ENCODE peak calls at places on chromosomes 7 and 10, in ten cellular contexts. One of them, this sample, is unnamed.

GRCh38 chr7:4753610-4754432 is 21.6 kb upstream of the AP5Z1 start:
- DNase-seq in GM12878: no peak
- DNase-seq in fibroblast of pulmonary artery: peak
- DNase-seq in neural progenitor cell: peak
- DNase-seq in esophagus muscularis mucosa: no peak
- DNase-seq in transverse colon: peak
- DNase-seq in progenitor cell of endocrine pancreas: peak
- DNase-seq in colonic mucosa: peak
- DNase-seq in A549: peak
- DNase-seq in heart right ventricle: peak
- DNase-seq in this sample: peak

GRCh38 chr7:83111391-83111790 is 51.3 kb downstream of the PCLO start:
- DNase-seq in GM12878: no peak
- DNase-seq in fibroblast of pulmonary artery: no peak
- DNase-seq in neural progenitor cell: peak
- DNase-seq in esophagus muscularis mucosa: no peak
- DNase-seq in transverse colon: no peak
- DNase-seq in progenitor cell of endocrine pancreas: no peak
- DNase-seq in colonic mucosa: no peak
- DNase-seq in A549: no peak
- DNase-seq in heart right ventricle: no peak
- DNase-seq in this sample: no peak

GRCh38 chr7:105827106-105827870 is 49.1 kb downstream of the ATXN7L1 start:
- DNase-seq in GM12878: no peak
- DNase-seq in fibroblast of pulmonary artery: no peak
- DNase-seq in neural progenitor cell: no peak
- DNase-seq in esophagus muscularis mucosa: no peak
- DNase-seq in transverse colon: no peak
- DNase-seq in progenitor cell of endocrine pancreas: no peak
- DNase-seq in colonic mucosa: no peak
- DNase-seq in A549: no peak
- DNase-seq in heart right ventricle: no peak
- DNase-seq in this sample: no peak

GRCh38 chr10:119522747-119523426 is 19.6 kb downstream of the RGS10 start:
- DNase-seq in GM12878: no peak
- DNase-seq in fibroblast of pulmonary artery: no peak
- DNase-seq in neural progenitor cell: no peak
- DNase-seq in esophagus muscularis mucosa: no peak
- DNase-seq in transverse colon: no peak
- DNase-seq in progenitor cell of endocrine pancreas: no peak
- DNase-seq in colonic mucosa: no peak
- DNase-seq in A549: no peak
- DNase-seq in heart right ventricle: no peak
- DNase-seq in this sample: no peak

GRCh38 chr7:6401536-6401935 is 46.2 kb downstream of the DAGLB start:
- DNase-seq in GM12878: no peak
- DNase-seq in fibroblast of pulmonary artery: no peak
- DNase-seq in neural progenitor cell: no peak
- DNase-seq in esophagus muscularis mucosa: no peak
- DNase-seq in transverse colon: no peak
- DNase-seq in progenitor cell of endocrine pancreas: no peak
- DNase-seq in colonic mucosa: no peak
- DNase-seq in A549: no peak
- DNase-seq in heart right ventricle: no peak
- DNase-seq in this sample: no peak

GRCh38 chr10:73096041-73096451 is 620 bp downstream of the P4HA1 start:
- DNase-seq in GM12878: no peak
- DNase-seq in fibroblast of pulmonary artery: peak
- DNase-seq in neural progenitor cell: peak
- DNase-seq in esophagus muscularis mucosa: peak
- DNase-seq in transverse colon: peak
- DNase-seq in progenitor cell of endocrine pancreas: peak
- DNase-seq in colonic mucosa: peak
- DNase-seq in A549: peak
- DNase-seq in heart right ventricle: peak
- DNase-seq in this sample: peak

GRCh38 chr10:77286851-77287250 is 350.8 kb downstream of the KCNMA1 start:
- DNase-seq in GM12878: no peak
- DNase-seq in fibroblast of pulmonary artery: no peak
- DNase-seq in neural progenitor cell: no peak
- DNase-seq in esophagus muscularis mucosa: no peak
- DNase-seq in transverse colon: no peak
- DNase-seq in progenitor cell of endocrine pancreas: no peak
- DNase-seq in colonic mucosa: no peak
- DNase-seq in A549: no peak
- DNase-seq in heart right ventricle: no peak
- DNase-seq in this sample: no peak

GRCh38 chr7:150945853-150946825 is 32.0 kb downstream of the KCNH2 start:
- DNase-seq in GM12878: no peak
- DNase-seq in fibroblast of pulmonary artery: no peak
- DNase-seq in neural progenitor cell: no peak
- DNase-seq in esophagus muscularis mucosa: no peak
- DNase-seq in transverse colon: peak
- DNase-seq in progenitor cell of endocrine pancreas: no peak
- DNase-seq in colonic mucosa: no peak
- DNase-seq in A549: no peak
- DNase-seq in heart right ventricle: peak
- DNase-seq in this sample: peak

GRCh38 chr10:62554632-62555199 is 180.5 kb downstream of the ZNF365 start:
- DNase-seq in GM12878: no peak
- DNase-seq in fibroblast of pulmonary artery: peak
- DNase-seq in neural progenitor cell: peak
- DNase-seq in esophagus muscularis mucosa: peak
- DNase-seq in transverse colon: no peak
- DNase-seq in progenitor cell of endocrine pancreas: no peak
- DNase-seq in colonic mucosa: peak
- DNase-seq in A549: no peak
- DNase-seq in heart right ventricle: no peak
- DNase-seq in this sample: peak

GRCh38 chr10:28677889-28678686 is 767 bp downstream of the BAMBI start:
- DNase-seq in GM12878: no peak
- DNase-seq in fibroblast of pulmonary artery: peak
- DNase-seq in neural progenitor cell: peak
- DNase-seq in esophagus muscularis mucosa: no peak
- DNase-seq in transverse colon: peak
- DNase-seq in progenitor cell of endocrine pancreas: peak
- DNase-seq in colonic mucosa: peak
- DNase-seq in A549: no peak
- DNase-seq in heart right ventricle: peak
- DNase-seq in this sample: peak

GRCh38 chr10:82558208-82558607 is 683.2 kb downstream of the NRG3 start:
- DNase-seq in GM12878: no peak
- DNase-seq in fibroblast of pulmonary artery: peak
- DNase-seq in neural progenitor cell: no peak
- DNase-seq in esophagus muscularis mucosa: no peak
- DNase-seq in transverse colon: no peak
- DNase-seq in progenitor cell of endocrine pancreas: no peak
- DNase-seq in colonic mucosa: no peak
- DNase-seq in A549: no peak
- DNase-seq in heart right ventricle: no peak
- DNase-seq in this sample: no peak

GRCh38 chr10:132452216-132452650 is 55.2 kb downstream of the PWWP2B start:
- DNase-seq in GM12878: no peak
- DNase-seq in fibroblast of pulmonary artery: no peak
- DNase-seq in neural progenitor cell: peak
- DNase-seq in esophagus muscularis mucosa: no peak
- DNase-seq in transverse colon: peak
- DNase-seq in progenitor cell of endocrine pancreas: no peak
- DNase-seq in colonic mucosa: no peak
- DNase-seq in A549: no peak
- DNase-seq in heart right ventricle: peak
- DNase-seq in this sample: no peak

GRCh38 chr7:86243171-86243570 is 400.5 kb upstream of the GRM3 start:
- DNase-seq in GM12878: no peak
- DNase-seq in fibroblast of pulmonary artery: no peak
- DNase-seq in neural progenitor cell: no peak
- DNase-seq in esophagus muscularis mucosa: no peak
- DNase-seq in transverse colon: no peak
- DNase-seq in progenitor cell of endocrine pancreas: no peak
- DNase-seq in colonic mucosa: no peak
- DNase-seq in A549: no peak
- DNase-seq in heart right ventricle: no peak
- DNase-seq in this sample: no peak

DNA sequence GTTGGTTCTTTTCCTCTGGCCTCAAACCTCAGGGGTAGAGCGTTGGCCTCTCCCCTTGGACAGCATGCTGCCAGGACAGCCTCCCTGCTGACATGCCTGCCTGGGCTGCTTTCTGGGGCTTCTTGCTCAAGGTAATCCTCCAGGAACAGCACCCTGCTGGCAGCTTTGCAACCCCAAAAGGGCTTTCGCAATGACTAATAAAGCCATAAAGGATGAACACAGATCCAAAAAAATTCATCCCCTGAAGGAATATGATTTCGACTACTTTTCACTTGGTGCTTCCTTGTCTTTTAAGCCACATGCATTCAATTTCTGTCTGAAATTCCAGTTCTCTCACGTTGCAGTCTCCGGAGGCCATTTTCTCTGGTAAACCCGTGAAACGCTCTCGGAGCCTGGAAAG is 15.1 kb upstream of the SH3PXD2A start:
- DNase-seq in GM12878: no peak
- DNase-seq in fibroblast of pulmonary artery: no peak
- DNase-seq in neural progenitor cell: peak
- DNase-seq in esophagus muscularis mucosa: no peak
- DNase-seq in transverse colon: no peak
- DNase-seq in progenitor cell of endocrine pancreas: no peak
- DNase-seq in colonic mucosa: no peak
- DNase-seq in A549: no peak
- DNase-seq in heart right ventricle: no peak
- DNase-seq in this sample: no peak
- TF ChIP-seq CTCF in GM12878: no peak
- TF ChIP-seq CTCF in fibroblast of pulmonary artery: no peak
- TF ChIP-seq CTCF in neural progenitor cell: no peak
- TF ChIP-seq CTCF in esophagus muscularis mucosa: no peak
- TF ChIP-seq CTCF in transverse colon: no peak
- TF ChIP-seq CTCF in progenitor cell of endocrine pancreas: no peak
- TF ChIP-seq CTCF in colonic mucosa: no peak
- TF ChIP-seq CTCF in A549: no peak
- TF ChIP-seq CTCF in heart right ventricle: no peak
- TF ChIP-seq CTCF in this sample: no peak

GRCh38 chr7:148110097-148110868 is 480.3 kb upstream of the C7orf33 start:
- DNase-seq in GM12878: no peak
- DNase-seq in fibroblast of pulmonary artery: no peak
- DNase-seq in neural progenitor cell: peak
- DNase-seq in esophagus muscularis mucosa: no peak
- DNase-seq in transverse colon: no peak
- DNase-seq in progenitor cell of endocrine pancreas: no peak
- DNase-seq in colonic mucosa: no peak
- DNase-seq in A549: no peak
- DNase-seq in heart right ventricle: no peak
- DNase-seq in this sample: no peak
- TF ChIP-seq CTCF in GM12878: no peak
- TF ChIP-seq CTCF in fibroblast of pulmonary artery: no peak
- TF ChIP-seq CTCF in neural progenitor cell: peak
- TF ChIP-seq CTCF in esophagus muscularis mucosa: no peak
- TF ChIP-seq CTCF in transverse colon: no peak
- TF ChIP-seq CTCF in progenitor cell of endocrine pancreas: peak
- TF ChIP-seq CTCF in colonic mucosa: no peak
- TF ChIP-seq CTCF in A549: no peak
- TF ChIP-seq CTCF in heart right ventricle: no peak
- TF ChIP-seq CTCF in this sample: no peak

GRCh38 chr7:17530741-17531417 is 232.4 kb downstream of the AHR start:
- DNase-seq in GM12878: peak
- DNase-seq in fibroblast of pulmonary artery: peak
- DNase-seq in neural progenitor cell: peak
- DNase-seq in esophagus muscularis mucosa: no peak
- DNase-seq in transverse colon: no peak
- DNase-seq in progenitor cell of endocrine pancreas: no peak
- DNase-seq in colonic mucosa: no peak
- DNase-seq in A549: no peak
- DNase-seq in heart right ventricle: no peak
- DNase-seq in this sample: no peak
- TF ChIP-seq CTCF in GM12878: peak
- TF ChIP-seq CTCF in fibroblast of pulmonary artery: peak
- TF ChIP-seq CTCF in neural progenitor cell: peak
- TF ChIP-seq CTCF in esophagus muscularis mucosa: peak
- TF ChIP-seq CTCF in transverse colon: peak
- TF ChIP-seq CTCF in progenitor cell of endocrine pancreas: peak
- TF ChIP-seq CTCF in colonic mucosa: peak
- TF ChIP-seq CTCF in A549: peak
- TF ChIP-seq CTCF in heart right ventricle: peak
- TF ChIP-seq CTCF in this sample: peak

GRCh38 chr10:104317195-104318095 is 20.8 kb downstream of the ITPRIP start:
- DNase-seq in GM12878: no peak
- DNase-seq in fibroblast of pulmonary artery: peak
- DNase-seq in neural progenitor cell: no peak
- DNase-seq in esophagus muscularis mucosa: no peak
- DNase-seq in transverse colon: no peak
- DNase-seq in progenitor cell of endocrine pancreas: no peak
- DNase-seq in colonic mucosa: no peak
- DNase-seq in A549: no peak
- DNase-seq in heart right ventricle: no peak
- DNase-seq in this sample: no peak
- TF ChIP-seq CTCF in GM12878: peak
- TF ChIP-seq CTCF in fibroblast of pulmonary artery: no peak
- TF ChIP-seq CTCF in neural progenitor cell: no peak
- TF ChIP-seq CTCF in esophagus muscularis mucosa: no peak
- TF ChIP-seq CTCF in transverse colon: no peak
- TF ChIP-seq CTCF in progenitor cell of endocrine pancreas: no peak
- TF ChIP-seq CTCF in colonic mucosa: no peak
- TF ChIP-seq CTCF in A549: no peak
- TF ChIP-seq CTCF in heart right ventricle: no peak
- TF ChIP-seq CTCF in this sample: no peak

This sample was measured in BE2C.